ENCODE peak calls at places on chromosomes 12 and 14, in seven cellular contexts. P, W, S, A, D, Y and C are unnamed samples.

GRCh38 chr14:103404920-103405319 is 19.7 kb downstream of the MARK3 start:
- DNase-seq in P (no peak), W (no peak), S (no peak), A (no peak), D (no peak), Y (no peak), C (no peak)

GRCh38 chr14:95227279-95227860 is 70.0 kb upstream of the DICER1 start:
- DNase-seq in P (no peak), W (no peak), S (no peak), A (no peak), D (no peak), Y (no peak), C (no peak)

GRCh38 chr12:61213646-61214045 is 1046.6 kb upstream of the USP15 start:
- DNase-seq in P (no peak), W (no peak), S (no peak), A (no peak), D (no peak), Y (no peak), C (no peak)

GRCh38 chr14:68309121-68309520 is 483.7 kb downstream of the ZFP36L1 start:
- DNase-seq in P (no peak), W (no peak), S (no peak), A (no peak), D (no peak), Y (no peak), C (no peak)

GRCh38 chr14:79328863-79329262 is 882.4 kb downstream of the DIO2 start:
- DNase-seq in P (no peak), W (no peak), S (no peak), A (no peak), D (no peak), Y (peak; percentile 24), C (no peak)

GRCh38 chr14:80275208-80275850 is 64.0 kb upstream of the DIO2 start:
- DNase-seq in P (no peak), W (no peak), S (no peak), A (no peak), D (no peak), Y (peak; percentile 30), C (no peak)

GRCh38 chr12:127169321-127170270 is 1097.4 kb upstream of the TMEM132C start:
- DNase-seq in P (no peak), W (no peak), S (no peak), A (no peak), D (no peak), Y (peak; percentile 85), C (no peak)

GRCh38 chr12:68012712-68013111 is 23.5 kb downstream of the IFNG-AS1 start:
- DNase-seq in P (no peak), W (no peak), S (no peak), A (no peak), D (no peak), Y (peak; percentile 46), C (no peak)

GRCh38 chr14:63508033-63508432 is 35.1 kb downstream of the PPP2R5E start:
- DNase-seq in P (no peak), W (no peak), S (no peak), A (no peak), D (no peak), Y (no peak), C (no peak)

GRCh38 chr14:96434040-96434439 is 42.1 kb downstream of the AK7 start:
- DNase-seq in P (no peak), W (no peak), S (no peak), A (no peak), D (no peak), Y (no peak), C (no peak)

GRCh38 chr12:64522807-64523206 is 70.9 kb downstream of the TBK1 start:
- DNase-seq in P (no peak), W (no peak), S (peak; percentile 16), A (no peak), D (no peak), Y (peak; percentile 62), C (no peak)